ENCODE peak calls at places on chromosomes 2 and 18, in ten cellular contexts. L is ovary, W is A549, J is tibial nerve, K is sigmoid colon, Q is HepG2, A is K562, C is upper lobe of left lung, F is transverse colon, T is H1. Z is an unnamed sample.

GRCh38 chr2:237209885-237210284 is 124.2 kb downstream of the COPS8 start:
- DNase-seq in L (no peak), W (no peak), J (no peak), K (no peak), Q (no peak), A (no peak), C (no peak), F (no peak), T (no peak), Z (no peak)

GRCh38 chr2:43024515-43024962 is 201.9 kb downstream of the ZFP36L2 start:
- DNase-seq in L (peak; percentile 82), W (peak; percentile 57), J (peak; percentile 40), K (peak; percentile 87), Q (no peak), A (peak; percentile 87), C (peak; percentile 56), F (peak; percentile 83), T (peak; percentile 89), Z (no peak)

GRCh38 chr18:489244-490023 is 11.1 kb downstream of the COLEC12 start:
- DNase-seq in L (no peak), W (no peak), J (no peak), K (no peak), Q (no peak), A (no peak), C (no peak), F (no peak), T (no peak), Z (no peak)

GRCh38 chr2:96393989-96394761 is 58.6 kb downstream of the NCAPH start:
- DNase-seq in L (no peak), W (no peak), J (no peak), K (no peak), Q (no peak), A (no peak), C (no peak), F (no peak), T (no peak), Z (no peak)

GRCh38 chr18:48859311-48860275 is 91.2 kb downstream of the SMAD7 start:
- DNase-seq in L (peak; percentile 55), W (no peak), J (no peak), K (no peak), Q (no peak), A (no peak), C (no peak), F (no peak), T (peak; percentile 66), Z (no peak)

GRCh38 chr2:177059313-177059712 is 153.3 kb upstream of the HNRNPA3 start:
- DNase-seq in L (no peak), W (no peak), J (no peak), K (no peak), Q (no peak), A (no peak), C (no peak), F (no peak), T (no peak), Z (no peak)

GRCh38 chr2:196372811-196373664 is 201.7 kb upstream of the STK17B start:
- DNase-seq in L (no peak), W (no peak), J (no peak), K (no peak), Q (no peak), A (no peak), C (no peak), F (peak; percentile 16), T (no peak), Z (no peak)

GRCh38 chr2:80288576-80288975 is 16.0 kb downstream of the LRRTM1 start:
- DNase-seq in L (no peak), W (no peak), J (no peak), K (peak; percentile 66), Q (no peak), A (no peak), C (no peak), F (no peak), T (no peak), Z (no peak)

GRCh38 chr2:170324640-170325046 is 146.7 kb downstream of the MYO3B start:
- DNase-seq in L (no peak), W (peak; percentile 54), J (no peak), K (no peak), Q (peak; percentile 51), A (peak; percentile 51), C (no peak), F (peak; percentile 12), T (peak; percentile 67), Z (no peak)

GRCh38 chr2:28972778-28973335 is 8.2 kb upstream of the TOGARAM2 start:
- DNase-seq in L (no peak), W (no peak), J (no peak), K (peak; percentile 13), Q (no peak), A (no peak), C (no peak), F (no peak), T (no peak), Z (no peak)

GRCh38 chr2:20106746-20107145 is 55.3 kb upstream of the LAPTM4A start:
- DNase-seq in L (no peak), W (no peak), J (no peak), K (no peak), Q (no peak), A (no peak), C (no peak), F (peak; percentile 56), T (peak; percentile 94), Z (no peak)

GRCh38 chr2:8049851-8050571 is 631.8 kb upstream of the ID2 start:
- DNase-seq in L (no peak), W (no peak), J (no peak), K (no peak), Q (no peak), A (no peak), C (no peak), F (no peak), T (no peak), Z (no peak)

GRCh38 chr2:170743530-170744239 is 26.5 kb upstream of the ERICH2 start:
- DNase-seq in L (no peak), W (no peak), J (no peak), K (no peak), Q (no peak), A (peak; percentile 93), C (peak; percentile 28), F (no peak), T (no peak), Z (no peak)

GRCh38 chr18:32086866-32087265 is 4.8 kb upstream of the RNF138 start:
- DNase-seq in L (no peak), W (no peak), J (no peak), K (no peak), Q (no peak), A (no peak), C (no peak), F (no peak), T (no peak), Z (no peak)

GRCh38 chr2:239774933-239775622 is 250.1 kb downstream of the NDUFA10 start:
- DNase-seq in L (no peak), W (no peak), J (no peak), K (peak; percentile 40), Q (no peak), A (no peak), C (peak; percentile 14), F (no peak), T (no peak), Z (no peak)

DNA sequence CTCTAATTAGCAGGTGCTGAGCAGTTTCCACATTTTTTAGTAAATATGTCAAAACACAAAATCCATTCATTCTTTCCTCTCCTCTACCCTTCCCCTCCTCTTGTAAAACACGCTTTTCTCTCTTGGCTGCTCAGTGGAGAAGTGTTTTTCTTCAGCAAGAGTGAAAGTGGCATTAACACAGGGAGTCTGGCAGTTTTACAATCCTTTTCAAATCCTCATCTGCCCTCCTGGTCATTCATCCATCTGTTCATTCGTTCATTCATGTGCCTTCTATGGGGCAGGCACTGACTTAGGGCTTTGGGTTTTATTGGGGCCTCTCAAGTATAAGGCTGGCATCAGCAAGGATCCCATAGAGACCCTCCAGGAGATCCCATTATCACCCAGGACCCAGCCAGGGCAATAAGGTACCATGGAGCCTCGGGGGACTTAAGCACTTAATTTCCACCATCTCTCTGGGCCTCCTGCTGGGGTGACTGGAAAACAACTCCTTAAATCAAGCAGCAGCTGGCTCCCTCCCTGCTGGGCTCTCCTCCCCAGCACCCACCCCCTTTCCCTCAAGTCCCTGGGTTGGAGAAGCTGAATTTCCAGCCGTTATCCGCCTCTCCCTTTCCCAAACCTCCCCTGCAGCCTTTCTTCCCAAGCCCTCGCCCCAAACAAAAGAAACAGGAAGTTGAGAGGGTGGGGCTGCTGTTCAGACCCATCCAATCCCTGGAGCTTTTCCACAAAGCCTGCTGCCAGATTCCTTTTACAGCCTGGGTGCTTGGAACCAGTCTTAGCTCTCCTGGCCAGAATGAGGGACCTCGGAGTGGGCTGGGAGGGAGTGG is 32.6 kb downstream of the MARCHF4 start:
- DNase-seq in L (peak; percentile 61), W (peak; percentile 23), J (no peak), K (no peak), Q (no peak), A (no peak), C (no peak), F (no peak), T (peak; percentile 70), Z (no peak)
- TF ChIP-seq EP300 in L (no peak), W (no peak), J (no peak), K (no peak), Q (no peak), A (no peak), C (no peak), F (no peak), T (no peak), Z (no peak)

GRCh38 chr2:121777699-121778058 is 22.2 kb downstream of the TSN start:
- DNase-seq in L (no peak), W (peak; percentile 28), J (no peak), K (no peak), Q (peak; percentile 50), A (no peak), C (no peak), F (no peak), T (no peak), Z (no peak)
- H3K27ac ChIP-seq in L (no peak overlapping the region), W (no peak overlapping the region), J (no peak overlapping the region), K (no peak overlapping the region), Q (no peak overlapping the region), A (no peak overlapping the region), C (no peak overlapping the region), F (no peak overlapping the region), T (no peak overlapping the region), Z (no peak overlapping the region)

DNA sequence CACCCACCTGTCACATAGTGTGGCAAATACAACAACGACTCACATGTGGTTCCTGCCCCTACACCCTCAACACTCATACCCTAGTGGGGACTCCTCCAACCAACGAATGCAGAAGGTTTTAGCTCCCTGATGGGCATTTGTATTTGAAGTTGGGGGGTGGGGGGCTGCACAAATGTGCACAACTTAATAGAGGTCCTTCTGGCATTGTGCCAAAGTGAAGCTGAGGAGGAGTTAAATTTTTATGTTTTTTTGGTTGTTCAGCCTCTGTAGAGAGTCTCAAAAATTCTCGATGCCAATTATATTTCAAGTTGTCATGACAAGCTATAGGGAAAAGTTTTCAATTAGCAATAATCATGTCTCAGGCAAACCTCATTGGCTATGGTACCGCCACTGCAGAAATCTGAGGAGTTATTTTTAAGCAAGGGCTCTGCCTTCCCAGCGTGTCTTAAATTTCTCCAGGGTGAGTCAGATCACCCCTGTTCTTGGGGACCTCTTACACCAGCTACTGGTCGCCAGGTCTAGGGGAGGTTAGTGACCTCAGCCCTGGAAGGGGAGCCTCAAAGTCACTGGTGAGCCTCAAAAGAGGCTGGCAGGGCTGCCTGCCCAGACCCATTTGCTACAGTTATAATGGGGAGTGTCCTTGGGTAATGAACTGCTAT is 102.8 kb upstream of the TAF1B start:
- DNase-seq in L (no peak), W (no peak), J (no peak), K (no peak), Q (no peak), A (no peak), C (no peak), F (no peak), T (no peak), Z (no peak)
- TF ChIP-seq EP300 in L (no peak), W (no peak), J (no peak), K (no peak), Q (no peak), A (no peak), C (no peak), F (no peak), T (no peak), Z (no peak)

GRCh38 chr18:58785171-58785805 is 79.4 kb upstream of the ZNF532 start:
- DNase-seq in L (peak; percentile 31), W (peak; percentile 98), J (no peak), K (no peak), Q (no peak), A (no peak), C (no peak), F (peak; percentile 25), T (no peak), Z (peak; percentile 59)
- H3K27ac ChIP-seq in L (no peak overlapping the region), W (peak overlapping the region; percentile 99), J (peak overlapping the region; percentile 57), K (no peak overlapping the region), Q (no peak overlapping the region), A (no peak overlapping the region), C (peak overlapping the region; percentile 36), F (peak overlapping the region; percentile 6), T (no peak overlapping the region), Z (peak overlapping the region; percentile 75)

Z was measured in suprapubic skin.